ENCODE peak calls at places on chromosomes 12 and 14, in six cellular contexts. R, I, H, E, N and F are unnamed samples.

GRCh38 chr12:125145196-125145595 is 80.0 kb downstream of the AACS start:
- DNase-seq in R (no peak), I (no peak), H (no peak), E (no peak), N (no peak), F (peak)

GRCh38 chr14:58969951-58970751 is 218.3 kb upstream of the DAAM1 start:
- DNase-seq in R (no peak), I (no peak), H (no peak), E (no peak), N (no peak), F (no peak)

GRCh38 chr12:95318071-95318545 is 100.5 kb downstream of the VEZT start:
- DNase-seq in R (no peak), I (peak), H (no peak), E (no peak), N (peak), F (peak)

GRCh38 chr12:58359084-58359483 is 417.7 kb downstream of the ATP23 start:
- DNase-seq in R (no peak), I (no peak), H (no peak), E (no peak), N (no peak), F (peak)

GRCh38 chr12:12357697-12358476 is 1.0 kb downstream of the BORCS5 start:
- DNase-seq in R (peak), I (no peak), H (peak), E (peak), N (peak), F (peak)

GRCh38 chr12:102740157-102741032 is 176.6 kb downstream of the PAH start:
- DNase-seq in R (no peak), I (peak), H (peak), E (no peak), N (peak), F (peak)

GRCh38 chr12:123506059-123506842 is 27.3 kb downstream of the RILPL1 start:
- DNase-seq in R (no peak), I (no peak), H (no peak), E (no peak), N (no peak), F (no peak)

GRCh38 chr14:70052990-70053389 is 135.8 kb downstream of the SLC8A3 start:
- DNase-seq in R (peak), I (peak), H (no peak), E (peak), N (no peak), F (peak)

GRCh38 chr14:96162265-96162664 is 42.4 kb upstream of the BDKRB2 start:
- DNase-seq in R (no peak), I (no peak), H (no peak), E (no peak), N (no peak), F (no peak)

GRCh38 chr12:124381454-124382207 is 86.7 kb downstream of the RFLNA start:
- DNase-seq in R (no peak), I (peak), H (peak), E (peak), N (no peak), F (peak)

GRCh38 chr14:103549361-103550311 is 12.8 kb downstream of the BAG5 start:
- DNase-seq in R (no peak), I (no peak), H (no peak), E (no peak), N (no peak), F (no peak)

GRCh38 chr12:107032266-107032665 is 45.3 kb upstream of the MTERF2 start:
- DNase-seq in R (no peak), I (no peak), H (no peak), E (no peak), N (no peak), F (no peak)

GRCh38 chr14:89067293-89067972 is 243.0 kb downstream of the TTC8 start:
- DNase-seq in R (no peak), I (no peak), H (no peak), E (no peak), N (no peak), F (no peak)

GRCh38 chr12:123942277-123942653 is 30.4 kb downstream of the CCDC92 start:
- DNase-seq in R (no peak), I (peak), H (peak), E (peak), N (no peak), F (peak)

GRCh38 chr12:104520242-104520900 is 63.6 kb downstream of the CHST11 start:
- DNase-seq in R (no peak), I (no peak), H (no peak), E (no peak), N (no peak), F (no peak)